ENCODE peak calls at places on chromosomes 12 and 14, in eight cellular contexts. U, I, Z, E, Y, H, V and O are unnamed samples.

GRCh38 chr12:34600592-34601462 is 578.5 kb downstream of the ALG10 start:
- DNase-seq in I (no peak), H (no peak), U (peak), Z (no peak), Y (no peak), E (peak), V (no peak), O (no peak)

GRCh38 chr14:91417134-91417982 is at the start of gene CCDC88C:
- DNase-seq in U (peak), I (no peak), V (no peak), Y (peak), H (peak), Z (peak), E (peak), O (no peak)

GRCh38 chr12:132544498-132544897 is 54.5 kb downstream of the FBRSL1 start:
- DNase-seq in Z (no peak), H (no peak), V (no peak), U (no peak), E (no peak), I (no peak), Y (no peak), O (no peak)

GRCh38 chr12:118680361-118680963 is 300.9 kb upstream of the SRRM4 start:
- DNase-seq in U (no peak), H (peak), I (no peak), E (no peak), V (no peak), Z (no peak), Y (no peak), O (no peak)

GRCh38 chr12:49367381-49368239 is at the start of gene SPATS2:
- DNase-seq in V (no peak), Y (no peak), E (peak), H (peak), I (no peak), U (no peak), Z (no peak), O (peak)

GRCh38 chr14:82313889-82314288 is 780.2 kb upstream of the SEL1L start:
- DNase-seq in Y (no peak), E (no peak), H (no peak), V (no peak), Z (peak), U (no peak), I (no peak), O (no peak)

GRCh38 chr14:94367347-94367746 is 21.1 kb downstream of the SERPINA1 start:
- DNase-seq in U (no peak), Y (no peak), Z (no peak), I (no peak), H (no peak), V (no peak), E (no peak), O (no peak)

GRCh38 chr12:124720019-124720686 is 143.5 kb downstream of the SCARB1 start:
- DNase-seq in Z (peak), U (no peak), V (peak), I (peak), Y (no peak), E (peak), H (no peak), O (no peak)

GRCh38 chr12:9364224-9365176 is 156.3 kb upstream of the PZP start:
- DNase-seq in Y (no peak), Z (no peak), H (no peak), I (peak), E (peak), V (peak), U (no peak), O (peak)

GRCh38 chr12:54608156-54608555 is 19.7 kb upstream of the PPP1R1A start:
- DNase-seq in V (no peak), Y (no peak), H (no peak), U (no peak), E (no peak), Z (no peak), I (no peak), O (no peak)

GRCh38 chr12:52042706-52043385 is 8.4 kb upstream of the NR4A1 start:
- DNase-seq in H (no peak), Y (no peak), V (no peak), Z (no peak), U (no peak), I (no peak), E (no peak), O (no peak)

GRCh38 chr12:13241833-13242232 is 45.3 kb downstream of the EMP1 start:
- DNase-seq in E (no peak), Z (no peak), H (no peak), V (peak), I (no peak), Y (no peak), U (no peak), O (no peak)

GRCh38 chr12:89883630-89884364 is 175.2 kb upstream of the ATP2B1 start:
- DNase-seq in H (peak), Z (peak), U (no peak), Y (no peak), I (no peak), E (peak), V (peak), O (no peak)

GRCh38 chr12:41225179-41225578 is 37.1 kb downstream of the PDZRN4 start:
- DNase-seq in H (no peak), Z (no peak), I (no peak), Y (no peak), U (no peak), V (no peak), E (no peak), O (no peak)

GRCh38 chr12:1350055-1350933 is 244.1 kb downstream of the FBXL14 start:
- DNase-seq in E (peak), U (no peak), H (no peak), V (peak), Z (no peak), Y (no peak), I (no peak), O (no peak)

GRCh38 chr14:64758711-64759554 is 54.7 kb downstream of the PLEKHG3 start:
- DNase-seq in V (peak), H (peak), E (peak), Z (no peak), U (no peak), Y (no peak), I (no peak), O (no peak)

GRCh38 chr12:116920939-116921338 is 10.2 kb downstream of the FBXW8 start:
- DNase-seq in Y (no peak), I (no peak), E (no peak), H (no peak), Z (no peak), V (no peak), U (no peak), O (no peak)